ENCODE peak calls at places on chromosomes 6 and 20, in four cellular contexts. P is neuronal stem cell; F is CD8-positive, alpha-beta T cell; L is psoas muscle. D is an unnamed sample.

GRCh38 chr20:32909451-32909850 is 50.7 kb downstream of the EFCAB8 start:
- DNase-seq in P (no peak), F (no peak), L (no peak), D (no peak)

GRCh38 chr6:44439270-44440045 is 52.0 kb downstream of the CDC5L start:
- DNase-seq in P (no peak), F (no peak), L (no peak), D (peak; percentile 78)

GRCh38 chr6:34158876-34159275 is 13.0 kb upstream of the GRM4 start:
- DNase-seq in P (no peak), F (no peak), L (no peak), D (no peak)

GRCh38 chr6:167122041-167122826 is 662 bp upstream of the CCR6 start:
- DNase-seq in P (no peak), F (no peak), L (no peak), D (no peak)

GRCh38 chr6:107698146-107698545 is 126.0 kb downstream of the SCML4 start:
- DNase-seq in P (no peak), F (no peak), L (no peak), D (peak; percentile 96)

GRCh38 chr6:110363748-110364147 is 5.6 kb upstream of the METTL24 start:
- DNase-seq in P (no peak), F (no peak), L (no peak), D (no peak)

GRCh38 chr6:169571123-169571962 is 130.5 kb downstream of the WDR27 start:
- DNase-seq in P (no peak), F (no peak), L (no peak), D (no peak)

GRCh38 chr20:51899674-51900073 is 97.4 kb upstream of the SALL4 start:
- DNase-seq in P (no peak), F (no peak), L (no peak), D (no peak)

GRCh38 chr6:161374971-161375873 is 101.4 kb upstream of the AGPAT4 start:
- DNase-seq in P (no peak), F (no peak), L (peak; percentile 61), D (peak; percentile 53)

GRCh38 chr6:157764346-157765068 is 58.5 kb upstream of the SNX9 start:
- DNase-seq in P (no peak), F (peak; percentile 93), L (peak; percentile 81), D (peak; percentile 100)
- H3K4me3 ChIP-seq in P (no peak overlapping the region), F (peak overlapping the region; percentile 10), L (no peak overlapping the region), D (no peak overlapping the region)

GRCh38 chr20:60966031-60966430 is 286.0 kb upstream of the CDH4 start:
- DNase-seq in P (no peak), F (no peak), L (no peak), D (no peak)
- H3K4me3 ChIP-seq in P (no peak overlapping the region), F (no peak overlapping the region), L (no peak overlapping the region), D (no peak overlapping the region)

GRCh38 chr6:30071858-30072257 is 3.7 kb downstream of the RNF39 start:
- DNase-seq in P (no peak), F (no peak), L (no peak), D (no peak)
- H3K4me3 ChIP-seq in P (no peak overlapping the region), F (no peak overlapping the region), L (no peak overlapping the region), D (no peak overlapping the region)

DNA sequence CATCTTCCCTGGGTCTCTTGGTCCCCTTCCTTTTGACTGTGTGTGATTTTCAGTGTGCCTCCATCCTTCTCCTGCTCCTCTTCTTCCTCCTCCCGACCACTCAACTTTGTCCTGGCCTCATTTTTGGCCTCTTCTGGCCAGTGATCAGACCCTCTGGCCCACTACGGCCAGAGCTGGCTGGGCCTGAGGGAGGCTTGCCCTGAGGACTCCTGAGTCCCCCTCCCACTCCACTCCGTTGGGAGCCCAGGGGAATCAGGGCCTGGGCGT is 910 bp upstream of the DDR1 start:
- DNase-seq in P (no peak), F (no peak), L (no peak), D (no peak)
- H3K4me3 ChIP-seq in P (peak overlapping the region; percentile 80), F (peak overlapping the region; percentile 30), L (peak overlapping the region; percentile 78), D (peak overlapping the region; percentile 76)

DNA sequence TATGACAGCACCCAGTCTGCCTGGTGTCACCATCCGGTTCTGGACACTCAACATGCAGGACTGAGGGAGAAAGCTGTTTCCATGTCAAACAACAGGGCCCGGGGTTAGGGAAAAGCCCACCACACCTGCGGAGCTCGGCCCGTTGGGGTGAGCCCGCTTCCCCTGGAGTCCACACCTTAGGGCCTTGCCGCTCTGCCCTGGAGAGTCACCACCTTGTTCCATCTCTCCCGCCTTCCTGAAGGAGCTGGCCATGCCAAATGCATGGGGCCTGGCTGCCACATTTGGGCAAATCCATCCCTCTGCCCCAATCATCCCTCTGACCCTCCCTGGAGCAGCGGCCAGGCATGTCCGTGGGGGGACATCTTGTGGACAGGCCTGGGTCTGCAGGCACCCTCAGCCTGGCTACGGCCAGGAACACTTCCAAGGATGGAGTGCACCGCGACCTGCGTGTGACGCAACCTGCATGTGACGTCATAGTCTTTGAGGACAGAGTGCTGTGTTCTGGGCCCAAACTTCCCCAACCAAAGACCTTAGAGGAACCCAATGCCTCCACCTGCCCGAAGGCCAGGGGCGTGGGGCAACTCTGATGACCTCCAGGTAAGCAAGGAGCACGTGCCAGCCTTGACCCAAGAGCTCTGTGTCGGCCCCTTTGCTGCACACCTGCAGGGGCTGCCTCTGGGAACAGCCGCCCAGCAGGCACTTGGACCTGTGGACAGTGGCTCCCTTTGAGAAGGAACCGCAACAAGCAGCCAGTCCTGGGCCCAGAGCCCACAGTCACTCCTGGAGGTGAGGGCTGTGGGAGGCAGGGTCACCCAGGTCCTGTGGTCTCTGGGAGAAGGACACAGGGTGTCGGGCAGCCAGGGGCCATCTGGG is 1.7 kb downstream of the CABLES2 start:
- DNase-seq in P (no peak), F (no peak), L (peak; percentile 59), D (peak; percentile 12)
- H3K4me3 ChIP-seq in P (no peak overlapping the region), F (no peak overlapping the region), L (peak overlapping the region; percentile 74), D (no peak overlapping the region)

GRCh38 chr6:131982740-131983259 is 31.6 kb upstream of the CCN2 start:
- DNase-seq in P (no peak), F (no peak), L (no peak), D (peak; percentile 71)
- H3K4me3 ChIP-seq in P (no peak overlapping the region), F (no peak overlapping the region), L (no peak overlapping the region), D (no peak overlapping the region)

GRCh38 chr20:53011640-53012039 is 39.5 kb downstream of the TSHZ2 start:
- DNase-seq in P (no peak), F (no peak), L (no peak), D (no peak)
- H3K4me3 ChIP-seq in P (no peak overlapping the region), F (no peak overlapping the region), L (no peak overlapping the region), D (no peak overlapping the region)